ENCODE peak calls at places on chromosomes 2 and 18, in nine cellular contexts. One of them, this sample, is unnamed.

GRCh38 chr2:238567067-238567855 is 140.5 kb downstream of the ASB1 start:
- DNase-seq in brain pericyte: no peak
- DNase-seq in IMR-90: no peak
- DNase-seq in CD8-positive, alpha-beta memory T cell: no peak
- DNase-seq in neural crest cell: no peak
- DNase-seq in coronary artery: no peak
- DNase-seq in T-helper 2 cell: no peak
- DNase-seq in mesendoderm: no peak
- DNase-seq in sigmoid colon: no peak
- DNase-seq in this sample: no peak

GRCh38 chr2:214904176-214904575 is 94.7 kb upstream of the BARD1 start:
- DNase-seq in coronary artery: no peak
- DNase-seq in brain pericyte: no peak
- DNase-seq in CD8-positive, alpha-beta memory T cell: no peak
- DNase-seq in T-helper 2 cell: no peak
- DNase-seq in neural crest cell: no peak
- DNase-seq in IMR-90: no peak
- DNase-seq in sigmoid colon: no peak
- DNase-seq in mesendoderm: no peak
- DNase-seq in this sample: no peak

GRCh38 chr18:53153281-53153680 is 813.3 kb downstream of the DCC start:
- DNase-seq in brain pericyte: no peak
- DNase-seq in mesendoderm: peak
- DNase-seq in coronary artery: no peak
- DNase-seq in IMR-90: no peak
- DNase-seq in sigmoid colon: no peak
- DNase-seq in neural crest cell: peak
- DNase-seq in CD8-positive, alpha-beta memory T cell: no peak
- DNase-seq in T-helper 2 cell: no peak
- DNase-seq in this sample: peak

GRCh38 chr2:234861841-234862735 is 89.7 kb upstream of the SH3BP4 start:
- DNase-seq in neural crest cell: no peak
- DNase-seq in coronary artery: no peak
- DNase-seq in IMR-90: no peak
- DNase-seq in sigmoid colon: no peak
- DNase-seq in CD8-positive, alpha-beta memory T cell: no peak
- DNase-seq in mesendoderm: no peak
- DNase-seq in brain pericyte: no peak
- DNase-seq in T-helper 2 cell: no peak
- DNase-seq in this sample: no peak

GRCh38 chr18:47953471-47953931 is 23.0 kb upstream of the SMAD2 start:
- DNase-seq in coronary artery: no peak
- DNase-seq in sigmoid colon: no peak
- DNase-seq in CD8-positive, alpha-beta memory T cell: peak
- DNase-seq in IMR-90: no peak
- DNase-seq in mesendoderm: peak
- DNase-seq in neural crest cell: no peak
- DNase-seq in brain pericyte: no peak
- DNase-seq in T-helper 2 cell: no peak
- DNase-seq in this sample: no peak

GRCh38 chr2:106664669-106665068 is 177.5 kb downstream of the CD8B2 start:
- DNase-seq in IMR-90: no peak
- DNase-seq in CD8-positive, alpha-beta memory T cell: no peak
- DNase-seq in mesendoderm: no peak
- DNase-seq in neural crest cell: no peak
- DNase-seq in brain pericyte: no peak
- DNase-seq in T-helper 2 cell: no peak
- DNase-seq in sigmoid colon: no peak
- DNase-seq in coronary artery: no peak
- DNase-seq in this sample: no peak

GRCh38 chr18:8607776-8608682 is 1.2 kb upstream of the RAB12 start:
- DNase-seq in coronary artery: no peak
- DNase-seq in sigmoid colon: no peak
- DNase-seq in mesendoderm: no peak
- DNase-seq in brain pericyte: no peak
- DNase-seq in CD8-positive, alpha-beta memory T cell: no peak
- DNase-seq in neural crest cell: no peak
- DNase-seq in IMR-90: peak
- DNase-seq in T-helper 2 cell: no peak
- DNase-seq in this sample: no peak

GRCh38 chr18:44702594-44702993 is 21.9 kb downstream of the SETBP1 start:
- DNase-seq in coronary artery: no peak
- DNase-seq in CD8-positive, alpha-beta memory T cell: no peak
- DNase-seq in brain pericyte: no peak
- DNase-seq in neural crest cell: no peak
- DNase-seq in mesendoderm: no peak
- DNase-seq in sigmoid colon: no peak
- DNase-seq in T-helper 2 cell: no peak
- DNase-seq in IMR-90: no peak
- DNase-seq in this sample: no peak

GRCh38 chr2:162293122-162293781 is 25.2 kb downstream of the IFIH1 start:
- DNase-seq in sigmoid colon: no peak
- DNase-seq in coronary artery: no peak
- DNase-seq in CD8-positive, alpha-beta memory T cell: no peak
- DNase-seq in mesendoderm: no peak
- DNase-seq in IMR-90: peak
- DNase-seq in brain pericyte: no peak
- DNase-seq in T-helper 2 cell: no peak
- DNase-seq in neural crest cell: no peak
- DNase-seq in this sample: no peak